ENCODE peak calls at places on chromosome 14, in four cellular contexts. X is NAMALWA, C is M059J, O is NCI-H69. N is an unnamed sample.

GRCh38 chr14:101823511-101824120 is 62.1 kb downstream of the PPP2R5C start:
- DNase-seq in X (peak; percentile 76), C (no peak), O (no peak), N (no peak)

GRCh38 chr14:64945431-64945830 is 2.9 kb upstream of the GPX2 start:
- DNase-seq in O (no peak), C (no peak), X (no peak), N (no peak)

GRCh38 chr14:37864861-37865718 is 269.7 kb downstream of the TTC6 start:
- DNase-seq in C (peak; percentile 13), O (peak; percentile 93), X (no peak), N (peak; percentile 47)

GRCh38 chr14:79587194-79587593 is 624.1 kb downstream of the DIO2 start:
- DNase-seq in O (peak; percentile 80), X (no peak), C (peak; percentile 64), N (no peak)

GRCh38 chr14:55500219-55500701 is 59.8 kb upstream of the TBPL2 start:
- DNase-seq in X (peak; percentile 1), C (no peak), O (peak; percentile 37), N (peak; percentile 64)

GRCh38 chr14:96039633-96040311 is 610 bp downstream of the C14orf132 start:
- DNase-seq in C (peak; percentile 8), O (peak; percentile 75), X (peak; percentile 43), N (peak; percentile 57)

GRCh38 chr14:72544615-72545387 is 349.1 kb downstream of the DPF3 start:
- DNase-seq in C (peak; percentile 61), O (peak; percentile 11), X (no peak), N (no peak)

GRCh38 chr14:23364604-23365352 is at the start of gene EFS:
- DNase-seq in C (no peak), X (no peak), O (no peak), N (no peak)

GRCh38 chr14:59585891-59586554 is 9.4 kb upstream of the CCDC175 start:
- DNase-seq in O (peak; percentile 29), X (no peak), C (peak; percentile 82), N (no peak)

GRCh38 chr14:49982522-49982951 is 89.7 kb downstream of the ARF6 start:
- DNase-seq in C (peak; percentile 78), O (no peak), X (no peak), N (no peak)

GRCh38 chr14:24063263-24063836 is 8.0 kb upstream of the CPNE6 start:
- DNase-seq in O (no peak), C (peak; percentile 23), X (no peak), N (no peak)

GRCh38 chr14:23114669-23115491 is 4.2 kb downstream of the CEBPE start:
- DNase-seq in O (peak; percentile 17), X (no peak), C (peak; percentile 98), N (peak; percentile 15)

GRCh38 chr14:96792003-96792402 is 5.2 kb upstream of the VRK1 start:
- DNase-seq in X (no peak), O (no peak), C (peak; percentile 32), N (no peak)

GRCh38 chr14:95424533-95424932 is 91.9 kb downstream of the SYNE3 start:
- DNase-seq in X (no peak), C (peak; percentile 17), O (no peak), N (no peak)

GRCh38 chr14:104714681-104715080 is 9.3 kb upstream of the ADSS1 start:
- DNase-seq in X (no peak), C (no peak), O (no peak), N (no peak)

GRCh38 chr14:101119830-101120571 is 216.5 kb upstream of the RTL1 start:
- DNase-seq in O (peak; percentile 36), C (no peak), X (no peak), N (peak; percentile 50)

GRCh38 chr14:38290601-38291190 is 34.8 kb upstream of the CLEC14A start:
- DNase-seq in C (peak; percentile 78), O (peak; percentile 23), X (no peak), N (no peak)

GRCh38 chr14:51094282-51094821 is 553 bp downstream of the TRIM9 start:
- DNase-seq in X (no peak), O (peak; percentile 75), C (peak; percentile 12), N (peak; percentile 38)

GRCh38 chr14:54806616-54807015 is 96.0 kb downstream of the GCH1 start:
- DNase-seq in X (no peak), C (no peak), O (no peak), N (no peak)

GRCh38 chr14:50875359-50876090 is 3.7 kb downstream of the ABHD12B start:
- DNase-seq in C (peak; percentile 11), X (peak; percentile 71), O (peak; percentile 56), N (peak; percentile 32)

GRCh38 chr14:95514131-95515079 is 2.0 kb downstream of the SYNE3 start:
- DNase-seq in X (no peak), C (no peak), O (peak; percentile 96), N (peak; percentile 86)

GRCh38 chr14:100532916-100533630 is 54.1 kb downstream of the BEGAIN start:
- DNase-seq in O (no peak), C (peak; percentile 83), X (no peak), N (no peak)

GRCh38 chr14:81831128-81831815 is 297.6 kb upstream of the SEL1L start:
- DNase-seq in O (peak; percentile 87), X (no peak), C (no peak), N (no peak)

GRCh38 chr14:101506211-101506920 is 54.9 kb upstream of the DIO3 start:
- DNase-seq in C (no peak), X (no peak), O (no peak), N (no peak)

GRCh38 chr14:102192840-102193502 is 53.3 kb downstream of the WDR20 start:
- DNase-seq in X (no peak), O (no peak), C (no peak), N (no peak)

GRCh38 chr14:103280278-103280917 is 53.6 kb upstream of the EIF5 start:
- DNase-seq in X (no peak), O (no peak), C (no peak), N (no peak)

GRCh38 chr14:69713127-69713800 is 53.7 kb upstream of the SRSF5 start:
- DNase-seq in C (no peak), X (no peak), O (peak; percentile 98), N (peak; percentile 91)

GRCh38 chr14:70534904-70535303 is at the start of gene ADAM20:
- DNase-seq in X (no peak), C (no peak), O (peak; percentile 72), N (no peak)

GRCh38 chr14:78446807-78447206 is 276.6 kb downstream of the NRXN3 start:
- DNase-seq in X (peak; percentile 2), O (no peak), C (peak; percentile 1), N (no peak)

GRCh38 chr14:24071144-24071697 is at the start of gene CPNE6:
- DNase-seq in O (no peak), X (no peak), C (no peak), N (no peak)

GRCh38 chr14:105066285-105067071 is 1.2 kb upstream of the GPR132 start:
- DNase-seq in C (no peak), X (no peak), O (no peak), N (no peak)

GRCh38 chr14:101828038-101828437 is 66.5 kb downstream of the PPP2R5C start:
- DNase-seq in X (no peak), O (no peak), C (no peak), N (no peak)

N was measured in NCI-H146.